ENCODE peak calls at places on chromosomes 16 and 17, in six cellular contexts. L is esophagus squamous epithelium, T is uterus, V is transverse colon, M is HepG2, P is stomach. U is an unnamed sample.

GRCh38 chr16:79653337-79654000 is 52.9 kb upstream of the MAF start:
- DNase-seq in L (no peak), T (peak; percentile 46), V (no peak), M (no peak), P (no peak), U (peak; percentile 37)

GRCh38 chr16:59573528-59574271 is 839.6 kb upstream of the GOT2 start:
- DNase-seq in L (no peak), T (no peak), V (no peak), M (no peak), P (no peak), U (no peak)

GRCh38 chr16:81873843-81874752 is 95.0 kb downstream of the PLCG2 start:
- DNase-seq in L (no peak), T (peak; percentile 28), V (peak; percentile 51), M (peak; percentile 45), P (peak; percentile 67), U (peak; percentile 60)

GRCh38 chr17:53150101-53150698 is 672.5 kb upstream of the KIF2B start:
- DNase-seq in L (no peak), T (no peak), V (no peak), M (peak; percentile 4), P (no peak), U (no peak)

GRCh38 chr16:69839240-69839688 is 77.1 kb downstream of the WWP2 start:
- DNase-seq in L (no peak), T (no peak), V (peak; percentile 57), M (peak; percentile 79), P (no peak), U (no peak)

GRCh38 chr17:50107790-50108414 is 12.8 kb downstream of the PDK2 start:
- DNase-seq in L (no peak), T (no peak), V (no peak), M (no peak), P (no peak), U (no peak)

GRCh38 chr16:2001456-2002355 is 7.9 kb downstream of the ZNF598 start:
- DNase-seq in L (no peak), T (no peak), V (no peak), M (no peak), P (no peak), U (no peak)

GRCh38 chr17:44222112-44222869 is 2.8 kb upstream of the UBTF start:
- DNase-seq in L (no peak), T (peak; percentile 81), V (peak; percentile 83), M (peak; percentile 66), P (peak; percentile 76), U (peak; percentile 90)

GRCh38 chr17:77668518-77668917 is 290.0 kb upstream of the TNRC6C start:
- DNase-seq in L (no peak), T (no peak), V (no peak), M (no peak), P (no peak), U (no peak)

GRCh38 chr16:70659953-70660671 is 13.8 kb downstream of the IL34 start:
- DNase-seq in L (no peak), T (no peak), V (no peak), M (no peak), P (no peak), U (no peak)

DNA sequence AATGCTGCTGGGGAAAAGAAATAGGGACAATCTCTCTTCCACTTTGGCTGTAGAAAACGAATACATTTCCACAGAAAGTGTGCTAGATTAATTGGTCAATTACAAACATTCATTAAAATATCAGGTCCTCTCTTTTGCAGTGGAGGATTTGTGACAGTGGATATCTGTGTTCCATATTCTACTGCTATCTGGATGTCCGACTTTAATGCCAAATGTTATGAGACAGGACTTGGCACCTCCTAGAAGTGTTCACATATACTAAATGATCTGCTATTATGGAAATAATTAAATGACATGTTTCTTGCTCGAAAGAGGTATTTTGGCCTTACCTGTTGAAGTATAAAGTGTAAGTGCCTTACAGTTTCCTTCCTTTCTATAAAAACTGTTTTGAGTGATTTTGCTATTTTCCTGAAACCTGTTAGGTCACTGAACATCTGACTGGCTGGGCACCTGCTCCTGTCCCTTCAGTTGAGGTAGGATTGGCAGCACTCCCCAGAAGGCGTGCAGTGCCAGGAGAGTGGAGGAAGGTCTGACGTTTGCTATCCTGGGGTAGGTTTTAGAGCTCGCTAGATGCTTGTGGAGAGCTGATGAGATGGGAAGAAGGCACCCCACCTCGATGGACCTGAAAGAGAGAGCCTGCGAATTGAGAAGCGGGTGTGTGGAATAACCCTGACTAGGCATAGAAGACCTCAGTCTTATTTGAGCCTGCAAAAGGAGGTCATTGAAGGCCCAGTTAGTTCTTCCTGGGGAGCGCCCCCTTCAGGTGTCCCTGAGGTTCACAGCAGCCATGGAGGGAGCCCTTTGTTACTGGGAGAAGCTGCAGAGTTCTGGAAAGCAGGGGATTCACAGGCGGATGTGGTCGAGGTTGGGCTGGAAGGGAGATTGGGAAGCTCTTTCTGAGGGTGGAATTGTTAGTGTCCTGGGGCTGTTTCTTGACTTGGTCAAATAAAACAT is 159.4 kb upstream of the ZNF267 start:
- DNase-seq in L (no peak), T (no peak), V (no peak), M (no peak), P (no peak), U (peak; percentile 68)
- TF ChIP-seq CTCF in L (peak; percentile 16), T (no peak), V (no peak), M (peak; percentile 71), P (no peak), U (no peak)

GRCh38 chr17:39980402-39981206 is at the start of gene PSMD3:
- DNase-seq in L (peak; percentile 92), T (peak; percentile 99), V (peak; percentile 99), M (peak; percentile 100), P (peak; percentile 99), U (peak; percentile 99)
- TF ChIP-seq POLR2A in L (peak; percentile 80), T (peak; percentile 80), V (peak; percentile 93), M (peak; percentile 86), P (no peak), U (peak; percentile 9)

DNA sequence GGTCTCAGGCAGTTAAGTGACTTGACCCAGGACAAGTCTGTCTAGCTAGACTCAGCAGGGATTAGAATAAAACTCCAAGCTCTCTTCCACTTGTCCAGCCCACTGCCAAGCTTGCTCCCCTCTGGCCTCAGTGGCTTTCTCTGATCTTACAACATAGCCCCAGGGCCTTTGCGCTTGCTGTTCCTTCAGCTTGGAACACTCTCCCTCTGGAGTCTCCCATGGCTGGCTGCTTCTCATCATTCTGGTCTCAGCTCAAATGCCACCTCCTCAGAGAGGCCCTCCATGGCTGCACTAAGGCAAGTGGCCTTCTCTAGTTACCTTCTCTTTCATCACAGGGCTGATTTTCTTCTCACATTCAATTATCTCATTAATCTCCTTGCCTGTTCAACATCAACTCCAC is 1.1 kb downstream of the TVP23A start:
- DNase-seq in L (no peak), T (no peak), V (no peak), M (no peak), P (no peak), U (no peak)
- H3K4me3 ChIP-seq in L (no peak overlapping the region), T (no peak overlapping the region), V (no peak overlapping the region), M (no peak overlapping the region), P (no peak overlapping the region), U (no peak overlapping the region)

DNA sequence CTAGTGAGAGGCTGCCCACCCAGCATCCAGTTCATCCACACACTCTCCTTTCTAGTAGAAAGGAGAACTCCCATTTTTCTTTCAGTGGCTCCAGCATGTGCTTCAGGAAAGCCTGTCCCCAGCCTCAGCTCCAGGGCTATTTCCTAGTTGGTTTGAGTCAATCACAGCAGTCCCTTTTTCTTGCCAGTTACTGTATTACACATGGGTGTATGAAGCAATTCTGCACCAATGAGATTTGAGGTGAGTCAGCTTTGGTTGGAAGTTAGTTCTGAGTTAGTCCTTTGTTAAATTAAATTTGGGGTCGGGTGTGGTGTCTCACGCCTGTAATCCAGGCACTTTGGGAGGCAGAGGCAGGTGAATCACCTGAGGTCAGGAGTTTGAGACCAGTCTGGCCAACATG is 24.8 kb downstream of the RAD51D start:
- DNase-seq in L (no peak), T (no peak), V (no peak), M (peak; percentile 14), P (no peak), U (no peak)
- TF ChIP-seq CTCF in L (no peak), T (no peak), V (no peak), M (no peak), P (no peak), U (no peak)

GRCh38 chr16:87166934-87167333 is 150.3 kb downstream of the C16orf95 start:
- DNase-seq in L (no peak), T (no peak), V (no peak), M (no peak), P (no peak), U (no peak)

GRCh38 chr16:87170310-87170709 is 146.9 kb downstream of the C16orf95 start:
- DNase-seq in L (no peak), T (no peak), V (no peak), M (no peak), P (no peak), U (no peak)

GRCh38 chr16:87172632-87173031 is 144.6 kb downstream of the C16orf95 start:
- DNase-seq in L (no peak), T (no peak), V (no peak), M (no peak), P (no peak), U (no peak)

GRCh38 chr16:87171723-87172122 is 145.5 kb downstream of the C16orf95 start:
- DNase-seq in L (no peak), T (no peak), V (no peak), M (no peak), P (no peak), U (no peak)

GRCh38 chr16:87169509-87169985 is 147.6 kb downstream of the C16orf95 start:
- DNase-seq in L (no peak), T (no peak), V (no peak), M (peak; percentile 15), P (no peak), U (no peak)
- TF ChIP-seq POLR2A in L (no peak), T (no peak), V (no peak), M (no peak), P (no peak), U (no peak)